ENCODE peak calls at places on chromosomes 11 and 22, in eight cellular contexts. M is mesenchymal stem cell, E is hepatocyte, C is osteoblast, T is substantia nigra, B is heart right ventricle, P is PC-9, A is A549. I is an unnamed sample.

GRCh38 chr11:93498099-93499040 is 44.8 kb downstream of the SMCO4 start:
- DNase-seq in M (peak), E (no peak), C (no peak), T (no peak), B (no peak), P (no peak), A (peak), I (no peak)

GRCh38 chr11:16979708-16980622 is 34.2 kb downstream of the PLEKHA7 start:
- DNase-seq in M (no peak), E (no peak), C (no peak), T (no peak), B (no peak), P (no peak), A (no peak), I (no peak)

GRCh38 chr22:37310075-37310606 is 27.8 kb downstream of the CYTH4 start:
- DNase-seq in M (no peak), E (no peak), C (peak), T (no peak), B (no peak), P (no peak), A (no peak), I (no peak)

GRCh38 chr11:2447951-2448650 is 3.3 kb downstream of the KCNQ1 start:
- DNase-seq in M (no peak), E (no peak), C (peak), T (no peak), B (no peak), P (no peak), A (no peak), I (no peak)

GRCh38 chr11:102306048-102306575 is 11.2 kb upstream of the BIRC3 start:
- DNase-seq in M (no peak), E (peak), C (no peak), T (no peak), B (no peak), P (peak), A (peak), I (no peak)

GRCh38 chr11:108199446-108200321 is 22.8 kb downstream of the NPAT start:
- DNase-seq in M (peak), E (no peak), C (peak), T (no peak), B (no peak), P (peak), A (no peak), I (no peak)

GRCh38 chr22:19942071-19942885 is 660 bp upstream of the TXNRD2 start:
- DNase-seq in M (peak), E (no peak), C (peak), T (no peak), B (peak), P (no peak), A (peak), I (no peak)

GRCh38 chr11:94674005-94674491 is 94.1 kb upstream of the AMOTL1 start:
- DNase-seq in M (no peak), E (no peak), C (no peak), T (peak), B (no peak), P (no peak), A (no peak), I (no peak)

GRCh38 chr11:20617346-20617745 is 17.9 kb downstream of the SLC6A5 start:
- DNase-seq in M (no peak), E (peak), C (no peak), T (no peak), B (no peak), P (no peak), A (no peak), I (no peak)

GRCh38 chr22:49015993-49016908 is 811.4 kb downstream of the BRD1 start:
- DNase-seq in M (no peak), E (no peak), C (peak), T (no peak), B (no peak), P (no peak), A (no peak), I (no peak)

GRCh38 chr11:2585566-2586090 is 114.2 kb downstream of the KCNQ1OT1 start:
- DNase-seq in M (no peak), E (no peak), C (peak), T (no peak), B (no peak), P (no peak), A (no peak), I (peak)

GRCh38 chr11:67530282-67530592 is 7.0 kb upstream of the CABP2 start:
- DNase-seq in M (no peak), E (no peak), C (no peak), T (no peak), B (no peak), P (no peak), A (no peak), I (no peak)

GRCh38 chr22:37843746-37844089 is 416 bp downstream of the ANKRD54 start:
- DNase-seq in M (peak), E (peak), C (peak), T (peak), B (peak), P (peak), A (no peak), I (no peak)

GRCh38 chr11:85187992-85188391 is 439.2 kb downstream of the DLG2 start:
- DNase-seq in M (no peak), E (no peak), C (no peak), T (no peak), B (no peak), P (no peak), A (peak), I (no peak)

GRCh38 chr22:32175751-32176644 is 16.9 kb upstream of the C22orf42 start:
- DNase-seq in M (no peak), E (no peak), C (no peak), T (no peak), B (no peak), P (no peak), A (no peak), I (peak)

GRCh38 chr11:118643995-118644345 is 35.5 kb downstream of the TREH start:
- DNase-seq in M (no peak), E (no peak), C (no peak), T (no peak), B (no peak), P (no peak), A (no peak), I (no peak)

GRCh38 chr11:75499423-75500305 is 26.1 kb downstream of the GDPD5 start:
- DNase-seq in M (peak), E (no peak), C (peak), T (no peak), B (no peak), P (peak), A (peak), I (no peak)

GRCh38 chr11:72189448-72190250 is 2.3 kb upstream of the FOLR1 start:
- DNase-seq in M (no peak), E (peak), C (no peak), T (peak), B (peak), P (no peak), A (no peak), I (no peak)

GRCh38 chr11:60570970-60571369 is 55.8 kb downstream of the MS4A13 start:
- DNase-seq in M (no peak), E (no peak), C (no peak), T (no peak), B (no peak), P (no peak), A (no peak), I (no peak)

GRCh38 chr11:77994434-77995362 is at the start of gene INTS4:
- DNase-seq in M (peak), E (peak), C (peak), T (peak), B (peak), P (peak), A (peak), I (peak)

GRCh38 chr11:130672911-130673310 is 224.5 kb downstream of the ADAMTS15 start:
- DNase-seq in M (no peak), E (peak), C (no peak), T (no peak), B (no peak), P (no peak), A (no peak), I (no peak)

GRCh38 chr11:26344647-26345046 is 12.7 kb downstream of the ANO3 start:
- DNase-seq in M (peak), E (no peak), C (no peak), T (no peak), B (no peak), P (no peak), A (no peak), I (no peak)

DNA sequence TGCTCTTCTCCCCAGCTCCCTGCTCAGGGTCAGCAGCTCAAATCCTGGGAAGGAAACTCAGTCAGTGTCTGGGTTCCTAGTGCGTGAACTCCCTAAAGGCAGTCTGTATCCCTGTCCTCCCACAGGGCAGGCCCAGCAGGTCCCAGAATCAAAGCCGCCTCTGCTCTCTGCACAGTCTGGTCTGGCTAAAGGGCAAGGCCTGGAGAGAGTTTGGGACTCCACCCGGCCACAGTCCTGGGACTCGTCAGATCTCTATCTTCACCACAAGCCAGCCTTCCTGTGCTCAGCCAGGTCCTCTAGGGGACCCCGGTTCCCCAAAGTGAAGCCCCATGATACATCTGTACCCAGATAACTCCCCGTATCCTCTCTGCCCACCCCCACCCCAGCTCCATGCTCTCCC is 56.2 kb upstream of the CSNK2A3 start:
- DNase-seq in M (no peak), E (no peak), C (no peak), T (no peak), B (no peak), P (no peak), A (no peak), I (no peak)
- H3K27ac ChIP-seq in M (no peak), E (no peak), C (no peak), T (no peak), B (no peak), P (no peak), A (no peak), I (peak)

GRCh38 chr11:116460156-116460965 is 312.4 kb downstream of the BUD13 start:
- DNase-seq in M (no peak), E (no peak), C (no peak), T (no peak), B (no peak), P (no peak), A (no peak), I (no peak)

GRCh38 chr11:116459233-116459632 is 313.6 kb downstream of the BUD13 start:
- DNase-seq in M (no peak), E (no peak), C (no peak), T (no peak), B (peak), P (no peak), A (no peak), I (no peak)

GRCh38 chr11:116459644-116460043 is 313.1 kb downstream of the BUD13 start:
- DNase-seq in M (no peak), E (no peak), C (no peak), T (no peak), B (no peak), P (no peak), A (no peak), I (no peak)

GRCh38 chr11:116458546-116458945 is 314.2 kb downstream of the BUD13 start:
- DNase-seq in M (no peak), E (no peak), C (no peak), T (no peak), B (no peak), P (no peak), A (no peak), I (no peak)

DNA sequence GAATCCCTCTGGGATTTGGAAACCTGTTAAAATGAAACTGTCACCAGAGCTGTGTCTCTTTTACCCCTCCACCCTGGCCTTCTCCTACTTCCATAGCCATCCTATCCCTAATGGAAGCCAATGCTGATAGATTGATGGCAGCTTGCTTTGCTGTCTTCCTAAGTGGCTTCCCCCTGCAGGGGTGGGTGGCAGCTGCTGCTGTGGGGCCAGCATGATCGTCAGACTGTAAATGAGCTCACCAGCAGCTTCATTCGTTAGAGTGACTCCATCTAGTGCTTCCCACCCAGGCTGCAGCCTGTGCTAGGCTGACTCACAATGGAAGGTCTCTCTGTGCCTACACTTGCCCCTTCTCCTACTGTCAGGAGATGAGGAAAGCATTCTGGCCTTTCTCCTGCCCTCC is 311.0 kb downstream of the BUD13 start:
- DNase-seq in M (no peak), E (no peak), C (no peak), T (no peak), B (no peak), P (no peak), A (no peak), I (no peak)
- H3K27ac ChIP-seq in M (no peak), E (no peak), C (no peak), T (no peak), B (no peak), P (no peak), A (no peak), I (no peak)

GRCh38 chr22:43272301-43272700 is 70.9 kb downstream of the SCUBE1 start:
- DNase-seq in M (no peak), E (no peak), C (no peak), T (no peak), B (no peak), P (no peak), A (no peak), I (no peak)
- H3K27ac ChIP-seq in M (no peak), E (no peak), C (no peak), T (no peak), B (no peak), P (no peak), A (no peak), I (no peak)

DNA sequence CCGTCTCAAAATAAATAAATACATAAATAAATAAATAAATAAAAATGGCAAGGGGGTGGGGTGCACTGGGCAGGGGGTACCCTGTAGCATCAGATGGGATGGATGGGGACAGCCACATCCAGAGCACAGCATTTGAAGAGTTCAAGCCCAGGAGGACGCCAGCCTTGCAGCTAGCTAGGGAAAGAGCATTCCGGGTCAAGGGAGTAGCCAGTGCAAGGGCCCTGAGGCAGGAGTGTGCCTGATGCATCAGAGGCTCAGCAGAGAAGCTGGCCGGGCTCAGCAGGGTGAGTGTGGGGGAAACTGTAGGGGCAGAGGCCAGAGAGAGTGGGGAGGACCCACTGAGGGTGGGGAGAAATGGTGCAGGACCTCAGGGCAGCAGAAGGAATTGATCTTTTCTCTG is 23.7 kb upstream of the CCND1 start:
- DNase-seq in M (no peak), E (no peak), C (no peak), T (no peak), B (no peak), P (no peak), A (no peak), I (no peak)
- H3K27ac ChIP-seq in M (no peak), E (no peak), C (no peak), T (no peak), B (no peak), P (no peak), A (no peak), I (no peak)

DNA sequence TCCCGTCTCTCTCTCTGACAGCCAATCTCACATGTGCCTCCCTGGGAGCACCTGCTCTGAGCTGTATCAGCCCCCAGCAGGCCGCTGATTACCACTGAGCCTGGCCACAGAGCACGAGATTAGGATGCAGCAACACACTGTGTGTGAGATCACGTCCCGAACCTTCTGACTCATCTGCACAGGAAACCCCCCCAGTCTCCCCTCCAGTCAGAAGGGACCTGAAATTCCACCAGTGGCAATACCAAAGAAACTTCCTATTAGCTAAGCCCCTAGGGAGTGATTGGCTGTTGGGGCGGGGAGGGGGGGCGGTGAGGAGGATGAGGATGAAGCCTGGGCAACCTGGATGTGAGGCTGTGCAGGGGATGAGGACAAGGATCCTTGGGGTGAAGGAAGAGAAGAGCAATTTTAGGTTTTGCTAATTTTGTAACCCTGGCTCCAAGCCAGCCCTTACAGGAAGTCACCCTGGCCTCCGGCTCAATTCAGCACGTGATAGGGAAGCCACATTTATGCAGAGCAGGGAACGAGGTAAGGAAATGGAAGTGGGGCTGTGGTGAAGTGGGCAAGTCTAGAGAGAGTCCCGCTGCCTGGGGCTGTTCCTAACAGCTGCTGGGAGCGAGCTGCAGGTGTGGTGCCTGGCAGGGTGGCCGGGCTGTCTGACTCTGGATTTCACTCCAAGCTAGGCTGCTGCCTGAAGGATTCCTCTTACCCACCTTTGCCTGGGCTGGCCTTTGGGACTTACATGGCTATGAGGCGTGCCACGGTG is 1.9 kb downstream of the SLC43A3 start:
- DNase-seq in M (peak), E (peak), C (peak), T (no peak), B (peak), P (peak), A (no peak), I (no peak)
- H3K27ac ChIP-seq in M (peak), E (no peak), C (peak), T (no peak), B (peak), P (peak), A (peak), I (peak)

DNA sequence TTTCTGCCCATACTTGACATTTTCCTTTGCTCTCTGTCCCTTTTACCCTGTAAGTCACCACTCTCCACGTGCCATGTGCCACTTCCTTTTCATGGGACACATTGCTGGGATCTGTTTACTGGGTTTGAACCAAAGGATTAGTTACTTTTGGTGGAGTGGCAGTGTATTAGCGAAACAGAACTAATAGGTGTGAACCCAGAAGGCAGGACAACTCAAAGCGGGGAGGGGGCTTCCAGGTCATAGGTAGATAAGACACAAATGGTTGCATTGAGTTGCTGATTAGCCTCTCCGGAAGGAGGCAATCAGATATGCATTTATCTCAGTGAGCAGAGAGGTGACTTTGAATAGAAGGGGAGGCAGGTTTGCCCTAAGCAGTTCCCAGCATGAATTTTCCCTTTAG is 874 bp upstream of the ZNF202 start:
- DNase-seq in M (no peak), E (no peak), C (no peak), T (no peak), B (no peak), P (no peak), A (no peak), I (no peak)
- H3K27ac ChIP-seq in M (no peak), E (peak), C (no peak), T (peak), B (peak), P (no peak), A (no peak), I (peak)

DNA sequence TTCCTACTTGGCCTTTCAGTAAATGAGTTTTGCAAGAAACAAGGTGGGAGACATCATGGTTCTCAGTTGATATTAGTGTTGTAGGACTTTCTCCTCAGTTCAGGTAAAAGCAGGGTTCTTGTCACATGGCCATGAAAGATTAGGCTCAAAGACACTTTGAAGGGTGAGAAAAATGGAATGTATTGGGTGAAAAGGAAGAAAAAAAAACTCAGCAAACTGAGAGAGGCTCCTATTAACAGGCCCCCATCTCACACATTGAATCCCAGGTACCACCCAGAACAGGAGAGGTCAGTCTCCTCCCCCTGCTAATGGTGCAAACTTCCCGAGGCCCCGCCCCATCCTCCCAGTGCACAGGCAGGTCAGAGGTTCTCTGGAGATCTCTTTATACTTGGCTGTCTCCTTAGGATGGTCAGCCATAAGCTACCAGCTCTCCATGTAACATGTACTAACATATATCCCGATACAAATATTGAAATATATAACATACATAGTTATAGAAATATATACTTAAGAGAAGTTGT is 62.2 kb downstream of the MICAL2 start:
- DNase-seq in M (no peak), E (no peak), C (no peak), T (no peak), B (no peak), P (no peak), A (no peak), I (no peak)
- H3K27ac ChIP-seq in M (no peak), E (no peak), C (peak), T (no peak), B (no peak), P (peak), A (peak), I (no peak)

GRCh38 chr11:121933294-121933693 is 182.7 kb downstream of the BLID start:
- DNase-seq in M (no peak), E (no peak), C (no peak), T (no peak), B (no peak), P (no peak), A (no peak), I (no peak)

GRCh38 chr11:121932646-121933185 is 183.3 kb downstream of the BLID start:
- DNase-seq in M (no peak), E (no peak), C (no peak), T (no peak), B (no peak), P (peak), A (no peak), I (no peak)

GRCh38 chr11:121931748-121932352 is 184.2 kb downstream of the BLID start:
- DNase-seq in M (no peak), E (peak), C (no peak), T (no peak), B (no peak), P (peak), A (no peak), I (no peak)

GRCh38 chr11:121931121-121931520 is 184.9 kb downstream of the BLID start:
- DNase-seq in M (no peak), E (no peak), C (no peak), T (no peak), B (no peak), P (no peak), A (no peak), I (no peak)

GRCh38 chr11:121933694-121934093 is 182.3 kb downstream of the BLID start:
- DNase-seq in M (no peak), E (no peak), C (no peak), T (no peak), B (no peak), P (no peak), A (no peak), I (no peak)
- H3K27ac ChIP-seq in M (no peak), E (no peak), C (no peak), T (no peak), B (no peak), P (no peak), A (no peak), I (no peak)